ENCODE peak calls at places on chromosomes 16 and 17, in seven cellular contexts. Q is GM12878, Z is GM23338, U is H9, V is HCT116, L is GM23248, F is fibroblast of lung. O is an unnamed sample.
A peak's percentile ranks its signal among the peaks of the same experiment; 100 is the strongest.

GRCh38 chr16:56872863-56873391 is 7.9 kb downstream of the SLC12A3 start:
- DNase-seq in Q (no peak), Z (no peak), U (no peak), V (no peak), L (peak; percentile 9), F (no peak), O (no peak)

GRCh38 chr17:82837586-82838320 is 2.1 kb downstream of the ZNF750 start:
- DNase-seq in Q (no peak), Z (no peak), U (no peak), V (no peak), L (no peak), F (no peak), O (no peak)

GRCh38 chr17:64171041-64171440 is 41.1 kb upstream of the ERN1 start:
- DNase-seq in Q (no peak), Z (no peak), U (no peak), V (no peak), L (peak; percentile 23), F (no peak), O (no peak)

GRCh38 chr16:87332150-87332549 is 15.0 kb upstream of the C16orf95 start:
- DNase-seq in Q (no peak), Z (no peak), U (no peak), V (no peak), L (peak; percentile 47), F (peak; percentile 28), O (no peak)

GRCh38 chr16:3514621-3515020 is 13.8 kb downstream of the CLUAP1 start:
- DNase-seq in Q (no peak), Z (no peak), U (no peak), V (no peak), L (peak; percentile 44), F (peak; percentile 29), O (no peak)

GRCh38 chr17:82349287-82349701 is 9.8 kb upstream of the TEX19 start:
- DNase-seq in Q (no peak), Z (no peak), U (no peak), V (no peak), L (peak; percentile 58), F (no peak), O (no peak)

GRCh38 chr16:67104061-67104460 is 5.7 kb upstream of the PHAF1 start:
- DNase-seq in Q (no peak), Z (peak; percentile 81), U (peak; percentile 68), V (no peak), L (peak; percentile 59), F (peak; percentile 43), O (no peak)

GRCh38 chr16:745739-746138 is 4.9 kb upstream of the CIAO3 start:
- DNase-seq in Q (no peak), Z (peak; percentile 91), U (peak; percentile 85), V (no peak), L (no peak), F (no peak), O (no peak)

GRCh38 chr16:67490330-67491096 is 7.2 kb upstream of the AGRP start:
- DNase-seq in Q (no peak), Z (no peak), U (no peak), V (no peak), L (peak; percentile 80), F (peak; percentile 64), O (no peak)

GRCh38 chr17:20992987-20993862 is 49.6 kb downstream of the USP22 start:
- DNase-seq in Q (peak; percentile 3), Z (peak; percentile 92), U (peak; percentile 92), V (peak; percentile 51), L (peak; percentile 70), F (peak; percentile 86), O (peak; percentile 70)
- H3K27ac ChIP-seq in Q (no peak overlapping the region), Z (peak overlapping the region; percentile 17), U (no peak overlapping the region), V (no peak overlapping the region), L (no peak overlapping the region), F (no peak overlapping the region), O (no peak overlapping the region)

GRCh38 chr16:49620868-49621239 is 235.1 kb downstream of the ZNF423 start:
- DNase-seq in Q (no peak), Z (no peak), U (peak; percentile 26), V (no peak), L (no peak), F (no peak), O (no peak)
- H3K4me2 ChIP-seq in Q (no peak overlapping the region), Z (no peak overlapping the region), U (no peak overlapping the region), V (peak overlapping the region; percentile 68), L (no peak overlapping the region), F (no peak overlapping the region), O (no peak overlapping the region)

DNA sequence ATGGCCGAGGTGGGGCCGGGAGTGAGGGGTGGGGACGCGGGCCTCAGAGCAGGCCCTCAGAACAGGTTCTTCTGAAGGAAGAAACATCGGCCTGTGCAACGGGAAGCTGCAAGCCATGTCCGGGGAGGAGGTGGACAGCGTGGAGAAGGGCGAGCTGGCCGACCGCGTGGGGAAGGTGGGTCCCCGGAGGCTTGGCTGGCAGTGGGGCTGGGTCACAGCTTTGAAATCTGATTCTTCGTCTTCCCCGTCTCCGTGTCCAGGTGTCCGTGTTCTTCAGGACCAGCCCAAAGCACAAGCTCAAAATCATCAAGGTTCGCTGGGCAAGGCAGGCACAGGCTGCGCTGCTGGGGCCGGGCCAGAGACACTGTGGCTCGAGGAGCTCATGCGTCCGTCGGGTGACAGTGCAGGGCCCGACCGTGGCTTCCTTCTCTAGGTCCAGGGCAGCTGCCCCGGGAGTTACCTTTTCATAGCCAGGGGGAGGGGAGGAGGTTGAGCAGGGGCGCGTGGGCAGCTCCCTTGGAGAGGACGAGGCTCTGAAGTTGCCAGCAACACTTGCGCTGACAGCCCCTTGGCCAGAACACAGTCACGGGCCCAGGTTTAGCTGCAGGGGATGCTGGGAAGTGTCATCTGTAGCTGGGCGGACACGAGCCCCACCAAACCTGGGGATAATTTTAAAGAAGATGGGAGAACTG is 51.3 kb downstream of the MEAK7 start:
- DNase-seq in Q (no peak), Z (no peak), U (no peak), V (no peak), L (no peak), F (no peak), O (no peak)
- H3K27ac ChIP-seq in Q (no peak overlapping the region), Z (no peak overlapping the region), U (no peak overlapping the region), V (no peak overlapping the region), L (no peak overlapping the region), F (no peak overlapping the region), O (no peak overlapping the region)

GRCh38 chr16:21950782-21951521 is 2.2 kb upstream of the UQCRC2 start:
- DNase-seq in Q (no peak), Z (peak; percentile 17), U (no peak), V (peak; percentile 36), L (peak; percentile 63), F (peak; percentile 51), O (peak; percentile 19)
- H3K4me2 ChIP-seq in Q (peak overlapping the region; percentile 99), Z (no peak overlapping the region), U (no peak overlapping the region), V (peak overlapping the region; percentile 86), L (no peak overlapping the region), F (no peak overlapping the region), O (peak overlapping the region; percentile 83)

DNA sequence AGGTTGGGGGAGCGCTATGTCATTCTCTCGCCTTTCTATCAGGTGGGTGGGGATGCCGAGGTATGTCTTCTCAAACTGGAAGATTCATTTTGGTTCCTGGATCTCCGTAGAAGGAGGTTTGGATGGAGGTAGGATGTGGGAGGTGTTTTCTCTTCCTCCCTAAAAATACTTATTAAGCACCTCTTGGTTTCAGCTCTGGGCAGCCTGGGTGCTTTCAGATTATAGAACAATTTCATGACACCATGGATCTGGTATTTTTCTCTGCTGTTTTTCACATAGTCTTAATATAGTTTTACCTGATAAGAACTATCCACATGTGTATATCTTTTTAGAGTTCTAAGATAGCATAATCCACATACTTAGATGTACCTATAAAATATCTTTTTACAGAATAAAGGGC is 92.9 kb downstream of the YPEL2 start:
- DNase-seq in Q (no peak), Z (no peak), U (no peak), V (no peak), L (no peak), F (no peak), O (no peak)
- H3K27ac ChIP-seq in Q (no peak overlapping the region), Z (no peak overlapping the region), U (no peak overlapping the region), V (no peak overlapping the region), L (peak overlapping the region; percentile 93), F (no peak overlapping the region), O (no peak overlapping the region)

O was measured in DND-41.